ENCODE peak calls at places on chromosomes 7 and 10, in nine cellular contexts. I is stimulated activated CD8-positive, alpha-beta memory T cell treated with anti-CD3 and anti-CD28 coated beads, Interleukin-15, amount 100 ng/mL, for 1 hour; V is left colon; N is kidney glomerular epithelial cell; D is C1 segment of cervical spinal cord; M is WTC11; O is HTR-8/SVneo; Z is NCI-H748 treated with DMSO at 0.1 percent for 48 hours; H is epithelial cell of esophagus. F is an unnamed sample.

GRCh38 chr10:93346060-93346459 is 136.1 kb downstream of the MYOF start:
- DNase-seq in I (no peak), V (no peak), N (no peak), D (no peak), M (no peak), O (no peak), Z (no peak), H (no peak), F (no peak)

GRCh38 chr10:109851595-109851994 is 71.7 kb downstream of the XPNPEP1 start:
- DNase-seq in I (no peak), V (no peak), N (no peak), D (no peak), M (no peak), O (no peak), Z (no peak), H (no peak), F (no peak)

GRCh38 chr10:19638173-19638872 is 177.9 kb upstream of the PLXDC2 start:
- DNase-seq in I (no peak), V (no peak), N (peak; percentile 86), D (no peak), M (no peak), O (no peak), Z (no peak), H (peak; percentile 38), F (no peak)

GRCh38 chr7:39621784-39622411 is 1.5 kb upstream of the RALA start:
- DNase-seq in I (no peak), V (no peak), N (no peak), D (no peak), M (no peak), O (no peak), Z (no peak), H (no peak), F (no peak)

GRCh38 chr10:69224862-69225657 is 4.9 kb downstream of the HKDC1 start:
- DNase-seq in I (no peak), V (no peak), N (no peak), D (no peak), M (no peak), O (no peak), Z (no peak), H (peak; percentile 76), F (no peak)

GRCh38 chr10:14748471-14748870 is 26.2 kb downstream of the FAM107B start:
- DNase-seq in I (no peak), V (no peak), N (no peak), D (peak; percentile 17), M (no peak), O (no peak), Z (no peak), H (no peak), F (peak; percentile 86)

GRCh38 chr10:5775705-5776104 is 37.5 kb downstream of the GDI2 start:
- DNase-seq in I (peak; percentile 61), V (no peak), N (no peak), D (no peak), M (no peak), O (no peak), Z (no peak), H (no peak), F (peak; percentile 32)

GRCh38 chr10:119025336-119025735 is 4.2 kb upstream of the NANOS1 start:
- DNase-seq in I (no peak), V (peak; percentile 62), N (peak; percentile 14), D (peak; percentile 68), M (no peak), O (no peak), Z (no peak), H (peak; percentile 74), F (peak; percentile 89)

GRCh38 chr10:52266858-52267257 is 47.2 kb upstream of the DKK1 start:
- DNase-seq in I (no peak), V (no peak), N (no peak), D (no peak), M (no peak), O (no peak), Z (no peak), H (no peak), F (no peak)

GRCh38 chr7:142554555-142555532 is 194.4 kb upstream of the PRSS1 start:
- DNase-seq in I (no peak), V (no peak), N (no peak), D (no peak), M (no peak), O (no peak), Z (no peak), H (no peak), F (no peak)

GRCh38 chr7:122206985-122207384 is 62.9 kb upstream of the AASS start:
- DNase-seq in I (no peak), V (no peak), N (no peak), D (no peak), M (no peak), O (no peak), Z (no peak), H (no peak), F (no peak)

GRCh38 chr7:128844777-128845311 is 14.6 kb downstream of the FLNC start:
- DNase-seq in I (no peak), V (no peak), N (no peak), D (no peak), M (no peak), O (no peak), Z (no peak), H (no peak), F (no peak)

GRCh38 chr10:119090026-119090808 is 9.6 kb upstream of the EIF3A start:
- DNase-seq in I (no peak), V (no peak), N (no peak), D (no peak), M (no peak), O (no peak), Z (no peak), H (no peak), F (peak; percentile 24)

GRCh38 chr7:68476966-68477365 is 1121.3 kb upstream of the AUTS2 start:
- DNase-seq in I (no peak), V (no peak), N (no peak), D (no peak), M (no peak), O (peak; percentile 4), Z (no peak), H (no peak), F (no peak)

GRCh38 chr10:77667426-77668324 is 30.1 kb upstream of the KCNMA1 start:
- DNase-seq in I (no peak), V (no peak), N (no peak), D (no peak), M (no peak), O (no peak), Z (peak; percentile 25), H (peak; percentile 31), F (no peak)

GRCh38 chr10:124002391-124003069 is 90.9 kb downstream of the CHST15 start:
- DNase-seq in I (no peak), V (no peak), N (no peak), D (no peak), M (no peak), O (no peak), Z (no peak), H (no peak), F (no peak)

GRCh38 chr7:45978731-45979211 is 57.7 kb upstream of the IGFBP3 start:
- DNase-seq in I (no peak), V (no peak), N (no peak), D (no peak), M (no peak), O (no peak), Z (no peak), H (peak; percentile 12), F (no peak)

GRCh38 chr10:24953350-24954074 is 1.1 kb upstream of the PRTFDC1 start:
- DNase-seq in I (no peak), V (no peak), N (no peak), D (peak; percentile 24), M (no peak), O (no peak), Z (no peak), H (peak; percentile 54), F (no peak)

GRCh38 chr7:28575241-28575643 is 162.9 kb downstream of the CREB5 start:
- DNase-seq in I (no peak), V (no peak), N (peak; percentile 19), D (no peak), M (no peak), O (no peak), Z (no peak), H (peak; percentile 64), F (no peak)

GRCh38 chr7:120987280-120987679 is 1.2 kb upstream of the CPED1 start:
- DNase-seq in I (no peak), V (no peak), N (no peak), D (no peak), M (no peak), O (no peak), Z (no peak), H (no peak), F (no peak)

GRCh38 chr10:113177936-113178335 is 227.9 kb downstream of the TCF7L2 start:
- DNase-seq in I (no peak), V (no peak), N (no peak), D (no peak), M (no peak), O (no peak), Z (no peak), H (no peak), F (no peak)

GRCh38 chr10:71075066-71075758 is 137.2 kb upstream of the UNC5B start:
- DNase-seq in I (no peak), V (no peak), N (no peak), D (no peak), M (peak; percentile 8), O (no peak), Z (no peak), H (peak; percentile 66), F (no peak)

GRCh38 chr7:46705416-46706255 is 784.6 kb upstream of the IGFBP3 start:
- DNase-seq in I (no peak), V (no peak), N (peak; percentile 54), D (no peak), M (no peak), O (no peak), Z (no peak), H (no peak), F (no peak)

GRCh38 chr7:48428091-48428710 is 256.9 kb downstream of the ABCA13 start:
- DNase-seq in I (no peak), V (no peak), N (no peak), D (no peak), M (no peak), O (no peak), Z (no peak), H (no peak), F (no peak)

GRCh38 chr10:45513586-45513985 is 139.6 kb downstream of the ALOX5 start:
- DNase-seq in I (no peak), V (no peak), N (no peak), D (no peak), M (no peak), O (no peak), Z (no peak), H (no peak), F (no peak)